ENCODE peak calls at places on chromosomes 16 and 17, in eight cellular contexts. One of them, this sample, is unnamed. For H3K36me3, the result is how much of the 10 kb centered on the place peaks cover.

GRCh38 chr17:75273968-75274708 is 3.1 kb upstream of the MIF4GD start:
- DNase-seq in prostate gland: no peak
- DNase-seq in uterus: no peak
- DNase-seq in thoracic aorta: no peak
- DNase-seq in CD4-positive, CD25-positive, alpha-beta regulatory T cell: no peak
- DNase-seq in IMR-90: peak
- DNase-seq in GM23248: peak
- DNase-seq in gastrocnemius medialis: no peak
- DNase-seq in this sample: peak

GRCh38 chr17:39598047-39598481 is 9.7 kb downstream of the NEUROD2 start:
- DNase-seq in prostate gland: no peak
- DNase-seq in uterus: no peak
- DNase-seq in thoracic aorta: no peak
- DNase-seq in CD4-positive, CD25-positive, alpha-beta regulatory T cell: no peak
- DNase-seq in IMR-90: no peak
- DNase-seq in GM23248: no peak
- DNase-seq in gastrocnemius medialis: no peak
- DNase-seq in this sample: no peak

GRCh38 chr17:47203984-47204721 is 5.0 kb upstream of the MYL4 start:
- DNase-seq in prostate gland: no peak
- DNase-seq in uterus: no peak
- DNase-seq in thoracic aorta: no peak
- DNase-seq in CD4-positive, CD25-positive, alpha-beta regulatory T cell: peak
- DNase-seq in IMR-90: peak
- DNase-seq in GM23248: peak
- DNase-seq in gastrocnemius medialis: no peak
- DNase-seq in this sample: peak

GRCh38 chr17:63692195-63692816 is 7.6 kb downstream of the LIMD2 start:
- DNase-seq in prostate gland: no peak
- DNase-seq in uterus: no peak
- DNase-seq in thoracic aorta: no peak
- DNase-seq in CD4-positive, CD25-positive, alpha-beta regulatory T cell: no peak
- DNase-seq in IMR-90: no peak
- DNase-seq in GM23248: no peak
- DNase-seq in gastrocnemius medialis: no peak
- DNase-seq in this sample: no peak

GRCh38 chr17:43372273-43372911 is 26.4 kb upstream of the ARL4D start:
- DNase-seq in prostate gland: no peak
- DNase-seq in uterus: peak
- DNase-seq in thoracic aorta: no peak
- DNase-seq in CD4-positive, CD25-positive, alpha-beta regulatory T cell: no peak
- DNase-seq in IMR-90: no peak
- DNase-seq in GM23248: no peak
- DNase-seq in gastrocnemius medialis: no peak
- DNase-seq in this sample: no peak

GRCh38 chr16:64926476-64926875 is 195.4 kb downstream of the CDH11 start:
- DNase-seq in prostate gland: no peak
- DNase-seq in uterus: no peak
- DNase-seq in thoracic aorta: no peak
- DNase-seq in CD4-positive, CD25-positive, alpha-beta regulatory T cell: no peak
- DNase-seq in IMR-90: no peak
- DNase-seq in GM23248: no peak
- DNase-seq in gastrocnemius medialis: no peak
- DNase-seq in this sample: no peak

GRCh38 chr16:50121721-50122445 is 31.2 kb upstream of the TENT4B start:
- DNase-seq in prostate gland: no peak
- DNase-seq in uterus: no peak
- DNase-seq in thoracic aorta: no peak
- DNase-seq in CD4-positive, CD25-positive, alpha-beta regulatory T cell: peak
- DNase-seq in IMR-90: no peak
- DNase-seq in GM23248: no peak
- DNase-seq in gastrocnemius medialis: no peak
- DNase-seq in this sample: no peak

GRCh38 chr17:77744268-77744988 is 214.1 kb upstream of the TNRC6C start:
- DNase-seq in prostate gland: no peak
- DNase-seq in uterus: peak
- DNase-seq in thoracic aorta: no peak
- DNase-seq in CD4-positive, CD25-positive, alpha-beta regulatory T cell: no peak
- DNase-seq in IMR-90: no peak
- DNase-seq in GM23248: no peak
- DNase-seq in gastrocnemius medialis: peak
- DNase-seq in this sample: no peak

GRCh38 chr16:16071631-16072244 is 122.3 kb downstream of the ABCC1 start:
- DNase-seq in prostate gland: no peak
- DNase-seq in uterus: peak
- DNase-seq in thoracic aorta: no peak
- DNase-seq in CD4-positive, CD25-positive, alpha-beta regulatory T cell: no peak
- DNase-seq in IMR-90: peak
- DNase-seq in GM23248: no peak
- DNase-seq in gastrocnemius medialis: peak
- DNase-seq in this sample: peak

GRCh38 chr17:42872251-42872965 is 21.4 kb downstream of the AOC3 start:
- DNase-seq in prostate gland: no peak
- DNase-seq in uterus: no peak
- DNase-seq in thoracic aorta: no peak
- DNase-seq in CD4-positive, CD25-positive, alpha-beta regulatory T cell: no peak
- DNase-seq in IMR-90: peak
- DNase-seq in GM23248: no peak
- DNase-seq in gastrocnemius medialis: no peak
- DNase-seq in this sample: peak

GRCh38 chr17:74240637-74241036 is 27.3 kb downstream of the TTYH2 start:
- DNase-seq in prostate gland: no peak
- DNase-seq in uterus: peak
- DNase-seq in thoracic aorta: no peak
- DNase-seq in CD4-positive, CD25-positive, alpha-beta regulatory T cell: no peak
- DNase-seq in IMR-90: no peak
- DNase-seq in GM23248: peak
- DNase-seq in gastrocnemius medialis: no peak
- DNase-seq in this sample: peak

DNA sequence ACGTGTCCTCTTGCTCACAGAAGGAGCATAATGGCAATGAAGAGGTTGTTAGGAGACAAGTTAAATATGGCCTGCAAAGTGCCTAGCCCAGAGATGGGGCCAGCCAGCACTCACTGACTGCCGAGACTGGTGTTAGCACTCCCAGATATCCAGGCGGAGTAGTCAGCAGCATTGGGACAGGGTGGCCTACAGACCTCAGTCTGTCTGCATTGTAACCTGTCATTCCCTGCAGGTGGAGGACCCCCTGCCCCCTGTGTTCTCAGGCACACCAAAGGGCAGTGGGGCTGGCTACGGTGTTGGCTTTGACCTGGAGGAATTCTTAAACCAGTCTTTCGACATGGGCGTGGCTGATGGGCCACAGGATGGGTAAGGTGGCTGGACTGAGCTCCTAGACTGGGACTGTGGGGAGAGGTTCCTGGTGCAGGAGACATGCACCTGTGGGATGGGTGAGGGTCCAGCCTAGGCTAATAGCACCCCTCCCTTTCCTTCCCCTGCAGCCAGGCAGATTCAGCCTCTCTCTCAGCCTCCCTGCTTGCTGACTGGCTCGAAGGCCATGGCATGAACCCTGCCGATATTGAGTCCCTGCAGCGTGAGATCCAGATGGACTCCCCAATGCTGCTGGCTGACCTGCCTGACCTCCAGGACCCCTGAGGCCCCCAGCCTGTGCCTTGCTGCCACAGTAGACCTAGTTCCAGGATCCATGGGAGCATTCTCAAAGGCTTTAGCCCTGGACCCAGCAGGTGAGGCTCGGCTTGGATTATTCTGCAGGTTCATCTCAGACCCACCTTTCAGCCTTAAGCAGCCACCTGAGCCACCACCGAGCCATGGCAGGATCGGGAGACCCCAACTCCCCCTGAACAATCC is 4.2 kb downstream of the MFAP4 start:
- DNase-seq in prostate gland: no peak
- DNase-seq in uterus: no peak
- DNase-seq in thoracic aorta: no peak
- DNase-seq in CD4-positive, CD25-positive, alpha-beta regulatory T cell: no peak
- DNase-seq in IMR-90: no peak
- DNase-seq in GM23248: no peak
- DNase-seq in gastrocnemius medialis: no peak
- DNase-seq in this sample: no peak
- H3K36me3 ChIP-seq in prostate gland: under half
- H3K36me3 ChIP-seq in uterus: under half
- H3K36me3 ChIP-seq in thoracic aorta: under half
- H3K36me3 ChIP-seq in CD4-positive, CD25-positive, alpha-beta regulatory T cell: under half
- H3K36me3 ChIP-seq in IMR-90: half or more
- H3K36me3 ChIP-seq in GM23248: under half
- H3K36me3 ChIP-seq in gastrocnemius medialis: under half
- H3K36me3 ChIP-seq in this sample: under half

GRCh38 chr16:81455006-81455405 is 10.4 kb downstream of the CMIP start:
- DNase-seq in prostate gland: no peak
- DNase-seq in uterus: no peak
- DNase-seq in thoracic aorta: no peak
- DNase-seq in CD4-positive, CD25-positive, alpha-beta regulatory T cell: no peak
- DNase-seq in IMR-90: no peak
- DNase-seq in GM23248: no peak
- DNase-seq in gastrocnemius medialis: no peak
- DNase-seq in this sample: no peak
- H3K36me3 ChIP-seq in prostate gland: under half
- H3K36me3 ChIP-seq in uterus: under half
- H3K36me3 ChIP-seq in thoracic aorta: under half
- H3K36me3 ChIP-seq in CD4-positive, CD25-positive, alpha-beta regulatory T cell: under half
- H3K36me3 ChIP-seq in IMR-90: under half
- H3K36me3 ChIP-seq in GM23248: under half
- H3K36me3 ChIP-seq in gastrocnemius medialis: under half
- H3K36me3 ChIP-seq in this sample: under half

DNA sequence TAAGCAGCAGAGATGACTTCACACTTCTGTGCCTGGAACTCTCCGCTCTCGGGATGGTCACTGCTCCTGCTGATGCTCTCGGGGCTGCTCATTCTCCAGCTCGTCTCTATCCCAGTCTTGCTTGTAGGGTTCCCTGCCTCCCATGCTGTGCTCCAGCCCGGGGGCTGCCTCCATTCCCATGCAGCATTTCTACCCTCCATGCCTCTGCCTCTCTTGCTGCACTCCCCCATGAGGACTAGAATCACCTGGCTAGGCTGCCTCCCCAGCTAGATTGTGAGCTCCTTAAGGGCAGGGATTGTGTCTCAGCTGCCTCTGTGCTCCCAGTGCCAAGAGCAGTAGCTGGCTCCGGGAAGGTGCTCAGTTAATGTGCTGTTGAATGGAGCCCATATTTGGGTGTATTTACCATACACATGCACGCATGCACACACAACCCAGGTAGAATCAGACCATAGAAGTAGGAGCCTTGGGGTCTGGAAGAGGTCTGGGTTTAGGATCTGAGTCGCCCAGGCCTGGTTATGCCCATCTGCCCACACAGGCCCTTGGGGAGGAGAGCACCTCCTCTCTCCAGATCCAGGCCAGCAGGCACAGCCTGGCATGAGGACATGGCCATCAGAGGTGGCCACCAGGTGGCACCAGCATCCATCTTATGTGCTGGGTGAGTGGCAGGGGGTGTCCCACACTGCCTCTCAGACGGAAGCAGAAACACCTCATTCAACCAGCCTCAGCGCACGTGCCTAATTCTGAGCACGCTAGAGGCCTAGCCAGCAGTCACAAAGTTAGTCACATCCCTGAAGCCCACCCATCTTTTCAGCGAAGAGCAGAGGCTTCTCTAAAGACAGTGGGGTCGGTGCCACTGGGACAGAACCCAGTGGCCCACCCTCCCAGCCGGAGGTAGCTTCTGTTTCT is 9.3 kb downstream of the GIT1 start:
- DNase-seq in prostate gland: peak
- DNase-seq in uterus: peak
- DNase-seq in thoracic aorta: no peak
- DNase-seq in CD4-positive, CD25-positive, alpha-beta regulatory T cell: peak
- DNase-seq in IMR-90: peak
- DNase-seq in GM23248: peak
- DNase-seq in gastrocnemius medialis: peak
- DNase-seq in this sample: peak
- H3K36me3 ChIP-seq in prostate gland: under half
- H3K36me3 ChIP-seq in uterus: under half
- H3K36me3 ChIP-seq in thoracic aorta: under half
- H3K36me3 ChIP-seq in CD4-positive, CD25-positive, alpha-beta regulatory T cell: under half
- H3K36me3 ChIP-seq in IMR-90: half or more
- H3K36me3 ChIP-seq in GM23248: under half
- H3K36me3 ChIP-seq in gastrocnemius medialis: half or more
- H3K36me3 ChIP-seq in this sample: under half

GRCh38 chr16:3606441-3606840 is 5.0 kb downstream of the SLX4 start:
- DNase-seq in prostate gland: no peak
- DNase-seq in uterus: no peak
- DNase-seq in thoracic aorta: no peak
- DNase-seq in CD4-positive, CD25-positive, alpha-beta regulatory T cell: no peak
- DNase-seq in IMR-90: no peak
- DNase-seq in GM23248: no peak
- DNase-seq in gastrocnemius medialis: no peak
- DNase-seq in this sample: no peak
- H3K36me3 ChIP-seq in prostate gland: under half
- H3K36me3 ChIP-seq in uterus: under half
- H3K36me3 ChIP-seq in thoracic aorta: under half
- H3K36me3 ChIP-seq in CD4-positive, CD25-positive, alpha-beta regulatory T cell: under half
- H3K36me3 ChIP-seq in IMR-90: under half
- H3K36me3 ChIP-seq in GM23248: under half
- H3K36me3 ChIP-seq in gastrocnemius medialis: under half
- H3K36me3 ChIP-seq in this sample: under half

DNA sequence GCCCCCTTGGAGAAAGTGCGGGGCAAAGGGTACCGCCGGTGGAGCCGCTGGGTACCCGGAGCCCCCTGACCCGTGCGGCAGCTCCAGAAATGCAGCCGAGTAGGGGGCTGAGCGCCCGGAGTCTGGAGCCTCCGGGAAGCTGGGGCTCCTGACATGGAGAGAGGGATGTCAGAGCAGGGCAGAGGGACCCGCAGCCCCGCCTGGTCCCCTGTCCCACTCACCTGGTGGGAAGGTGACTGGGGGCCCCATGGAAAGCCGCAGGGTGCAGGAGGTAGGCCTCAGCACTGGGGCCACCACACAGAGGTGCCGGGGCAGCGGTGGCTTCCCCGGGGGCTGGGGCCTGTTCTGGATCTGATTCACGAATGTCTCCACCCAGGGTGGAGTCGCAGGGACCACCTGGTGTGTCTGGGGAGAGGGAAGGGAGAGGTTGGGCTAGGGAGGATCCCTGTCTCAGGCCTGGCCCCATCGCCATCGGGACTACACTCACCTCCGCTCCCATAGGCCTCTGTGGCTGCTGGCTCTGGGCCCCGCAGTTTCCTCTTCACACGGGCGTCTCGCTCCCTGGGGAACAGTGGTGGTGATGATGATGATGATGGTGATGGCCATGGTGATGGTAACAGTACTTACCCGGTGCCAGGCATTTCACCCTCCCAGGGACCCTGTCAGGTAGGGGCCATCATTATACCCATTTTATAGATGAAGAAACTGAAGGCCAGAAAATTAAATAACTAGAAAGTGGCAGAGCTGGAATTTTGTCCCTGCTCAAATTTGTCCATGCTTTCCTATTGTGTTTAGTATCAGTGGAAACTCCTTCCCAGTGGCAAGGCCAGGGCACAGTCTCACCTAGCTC is 5.2 kb downstream of the TBX6 start:
- DNase-seq in prostate gland: no peak
- DNase-seq in uterus: no peak
- DNase-seq in thoracic aorta: no peak
- DNase-seq in CD4-positive, CD25-positive, alpha-beta regulatory T cell: no peak
- DNase-seq in IMR-90: no peak
- DNase-seq in GM23248: no peak
- DNase-seq in gastrocnemius medialis: no peak
- DNase-seq in this sample: no peak
- H3K36me3 ChIP-seq in prostate gland: under half
- H3K36me3 ChIP-seq in uterus: under half
- H3K36me3 ChIP-seq in thoracic aorta: under half
- H3K36me3 ChIP-seq in CD4-positive, CD25-positive, alpha-beta regulatory T cell: under half
- H3K36me3 ChIP-seq in IMR-90: under half
- H3K36me3 ChIP-seq in GM23248: under half
- H3K36me3 ChIP-seq in gastrocnemius medialis: under half
- H3K36me3 ChIP-seq in this sample: under half

This sample was measured in astrocyte.